ENCODE peak calls at places on chromosomes 1 and 21, in seven cellular contexts. One of them, this sample, is unnamed. For H3K36me3, the result is how much of the 10 kb centered on the place peaks cover.

GRCh38 chr1:24558902-24559791 is 3.3 kb downstream of the NCMAP start:
- DNase-seq in heart right ventricle: peak
- DNase-seq in right lobe of liver: no peak
- DNase-seq in left ventricle myocardium inferior: peak
- DNase-seq in tibial nerve: peak
- DNase-seq in transverse colon: peak
- DNase-seq in kidney epithelial cell: peak
- DNase-seq in this sample: peak

GRCh38 chr1:151238467-151238739 is 16.1 kb upstream of the PSMD4 start:
- DNase-seq in heart right ventricle: no peak
- DNase-seq in right lobe of liver: no peak
- DNase-seq in left ventricle myocardium inferior: no peak
- DNase-seq in tibial nerve: no peak
- DNase-seq in transverse colon: no peak
- DNase-seq in kidney epithelial cell: peak
- DNase-seq in this sample: peak

GRCh38 chr21:38669186-38669585 is 136.5 kb upstream of the ETS2 start:
- DNase-seq in heart right ventricle: no peak
- DNase-seq in right lobe of liver: no peak
- DNase-seq in left ventricle myocardium inferior: no peak
- DNase-seq in tibial nerve: no peak
- DNase-seq in transverse colon: peak
- DNase-seq in kidney epithelial cell: no peak
- DNase-seq in this sample: no peak

GRCh38 chr1:247281001-247281574 is 25.2 kb downstream of the VN1R5 start:
- DNase-seq in heart right ventricle: no peak
- DNase-seq in right lobe of liver: no peak
- DNase-seq in left ventricle myocardium inferior: no peak
- DNase-seq in tibial nerve: no peak
- DNase-seq in transverse colon: no peak
- DNase-seq in kidney epithelial cell: no peak
- DNase-seq in this sample: no peak

GRCh38 chr1:3051270-3052268 is 17.4 kb upstream of the PRDM16 start:
- DNase-seq in heart right ventricle: no peak
- DNase-seq in right lobe of liver: no peak
- DNase-seq in left ventricle myocardium inferior: no peak
- DNase-seq in tibial nerve: no peak
- DNase-seq in transverse colon: no peak
- DNase-seq in kidney epithelial cell: no peak
- DNase-seq in this sample: no peak

GRCh38 chr1:1291611-1292441 is 11.6 kb downstream of the SCNN1D start:
- DNase-seq in heart right ventricle: peak
- DNase-seq in right lobe of liver: peak
- DNase-seq in left ventricle myocardium inferior: peak
- DNase-seq in tibial nerve: no peak
- DNase-seq in transverse colon: peak
- DNase-seq in kidney epithelial cell: peak
- DNase-seq in this sample: no peak

GRCh38 chr1:245154429-245155185 is at the start of gene KIF26B:
- DNase-seq in heart right ventricle: peak
- DNase-seq in right lobe of liver: no peak
- DNase-seq in left ventricle myocardium inferior: no peak
- DNase-seq in tibial nerve: no peak
- DNase-seq in transverse colon: no peak
- DNase-seq in kidney epithelial cell: no peak
- DNase-seq in this sample: no peak

GRCh38 chr1:115240321-115240720 is 97.7 kb downstream of the NGF start:
- DNase-seq in heart right ventricle: no peak
- DNase-seq in right lobe of liver: no peak
- DNase-seq in left ventricle myocardium inferior: no peak
- DNase-seq in tibial nerve: no peak
- DNase-seq in transverse colon: no peak
- DNase-seq in kidney epithelial cell: no peak
- DNase-seq in this sample: no peak

GRCh38 chr21:31182231-31183129 is 144.2 kb upstream of the KRTAP19-8 start:
- DNase-seq in heart right ventricle: no peak
- DNase-seq in right lobe of liver: no peak
- DNase-seq in left ventricle myocardium inferior: no peak
- DNase-seq in tibial nerve: no peak
- DNase-seq in transverse colon: no peak
- DNase-seq in kidney epithelial cell: no peak
- DNase-seq in this sample: no peak

GRCh38 chr1:219174672-219175564 is 1.2 kb downstream of the LYPLAL1 start:
- DNase-seq in heart right ventricle: peak
- DNase-seq in right lobe of liver: peak
- DNase-seq in left ventricle myocardium inferior: no peak
- DNase-seq in tibial nerve: no peak
- DNase-seq in transverse colon: peak
- DNase-seq in kidney epithelial cell: peak
- DNase-seq in this sample: peak

GRCh38 chr1:160369087-160369486 is 2.2 kb downstream of the NHLH1 start:
- DNase-seq in heart right ventricle: no peak
- DNase-seq in right lobe of liver: no peak
- DNase-seq in left ventricle myocardium inferior: no peak
- DNase-seq in tibial nerve: no peak
- DNase-seq in transverse colon: no peak
- DNase-seq in kidney epithelial cell: no peak
- DNase-seq in this sample: no peak

GRCh38 chr1:172146149-172146850 is 274.2 kb upstream of the C1orf105 start:
- DNase-seq in heart right ventricle: no peak
- DNase-seq in right lobe of liver: no peak
- DNase-seq in left ventricle myocardium inferior: no peak
- DNase-seq in tibial nerve: no peak
- DNase-seq in transverse colon: no peak
- DNase-seq in kidney epithelial cell: no peak
- DNase-seq in this sample: no peak

GRCh38 chr1:167905182-167905581 is 8.8 kb downstream of the ADCY10 start:
- DNase-seq in heart right ventricle: no peak
- DNase-seq in right lobe of liver: no peak
- DNase-seq in left ventricle myocardium inferior: no peak
- DNase-seq in tibial nerve: no peak
- DNase-seq in transverse colon: no peak
- DNase-seq in kidney epithelial cell: no peak
- DNase-seq in this sample: no peak

GRCh38 chr21:36446296-36446695 is 33.6 kb downstream of the CLDN14 start:
- DNase-seq in heart right ventricle: no peak
- DNase-seq in right lobe of liver: no peak
- DNase-seq in left ventricle myocardium inferior: no peak
- DNase-seq in tibial nerve: no peak
- DNase-seq in transverse colon: no peak
- DNase-seq in kidney epithelial cell: no peak
- DNase-seq in this sample: no peak

GRCh38 chr1:235610157-235610556 is 39.4 kb downstream of the GNG4 start:
- DNase-seq in heart right ventricle: no peak
- DNase-seq in right lobe of liver: no peak
- DNase-seq in left ventricle myocardium inferior: no peak
- DNase-seq in tibial nerve: no peak
- DNase-seq in transverse colon: no peak
- DNase-seq in kidney epithelial cell: no peak
- DNase-seq in this sample: no peak

GRCh38 chr1:113216664-113217063 is 143.7 kb downstream of the LRIG2 start:
- DNase-seq in heart right ventricle: no peak
- DNase-seq in right lobe of liver: no peak
- DNase-seq in left ventricle myocardium inferior: no peak
- DNase-seq in tibial nerve: no peak
- DNase-seq in transverse colon: no peak
- DNase-seq in kidney epithelial cell: no peak
- DNase-seq in this sample: no peak

GRCh38 chr1:85220756-85221166 is 19.9 kb upstream of the SYDE2 start:
- DNase-seq in heart right ventricle: no peak
- DNase-seq in right lobe of liver: no peak
- DNase-seq in left ventricle myocardium inferior: no peak
- DNase-seq in tibial nerve: no peak
- DNase-seq in transverse colon: no peak
- DNase-seq in kidney epithelial cell: no peak
- DNase-seq in this sample: no peak

GRCh38 chr1:68375919-68376318 is 73.8 kb downstream of the RPE65 start:
- DNase-seq in heart right ventricle: no peak
- DNase-seq in right lobe of liver: no peak
- DNase-seq in left ventricle myocardium inferior: no peak
- DNase-seq in tibial nerve: no peak
- DNase-seq in transverse colon: no peak
- DNase-seq in kidney epithelial cell: no peak
- DNase-seq in this sample: no peak

GRCh38 chr1:68370101-68370915 is 79.4 kb downstream of the RPE65 start:
- DNase-seq in heart right ventricle: no peak
- DNase-seq in right lobe of liver: no peak
- DNase-seq in left ventricle myocardium inferior: no peak
- DNase-seq in tibial nerve: no peak
- DNase-seq in transverse colon: no peak
- DNase-seq in kidney epithelial cell: no peak
- DNase-seq in this sample: no peak

GRCh38 chr1:68376441-68376840 is 73.3 kb downstream of the RPE65 start:
- DNase-seq in heart right ventricle: no peak
- DNase-seq in right lobe of liver: no peak
- DNase-seq in left ventricle myocardium inferior: no peak
- DNase-seq in tibial nerve: no peak
- DNase-seq in transverse colon: no peak
- DNase-seq in kidney epithelial cell: no peak
- DNase-seq in this sample: no peak

GRCh38 chr1:68373173-68373572 is 76.6 kb downstream of the RPE65 start:
- DNase-seq in heart right ventricle: no peak
- DNase-seq in right lobe of liver: no peak
- DNase-seq in left ventricle myocardium inferior: no peak
- DNase-seq in tibial nerve: no peak
- DNase-seq in transverse colon: no peak
- DNase-seq in kidney epithelial cell: no peak
- DNase-seq in this sample: no peak

DNA sequence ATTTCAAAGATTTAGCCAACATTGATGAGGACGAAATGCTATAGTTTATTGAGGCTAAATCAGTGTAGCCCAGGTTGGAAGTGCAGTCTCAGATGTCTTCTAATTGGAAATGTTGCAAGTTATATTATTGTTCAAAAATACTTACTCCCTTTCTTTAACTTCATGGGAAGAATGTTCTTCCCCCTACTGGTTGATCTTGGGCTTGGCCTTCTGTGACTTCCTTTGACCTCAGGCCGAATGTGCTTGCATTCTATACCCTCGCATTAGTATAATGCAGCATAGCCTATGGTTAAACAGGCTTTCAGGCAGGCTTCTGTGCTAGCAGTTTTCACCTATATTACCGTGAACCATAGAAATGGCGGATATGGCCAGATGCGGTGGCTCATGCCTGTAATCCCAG is 77.3 kb downstream of the RPE65 start:
- DNase-seq in heart right ventricle: no peak
- DNase-seq in right lobe of liver: no peak
- DNase-seq in left ventricle myocardium inferior: no peak
- DNase-seq in tibial nerve: no peak
- DNase-seq in transverse colon: no peak
- DNase-seq in kidney epithelial cell: no peak
- DNase-seq in this sample: no peak
- TF ChIP-seq CTCF in heart right ventricle: no peak
- TF ChIP-seq CTCF in right lobe of liver: no peak
- TF ChIP-seq CTCF in left ventricle myocardium inferior: no peak
- TF ChIP-seq CTCF in tibial nerve: no peak
- TF ChIP-seq CTCF in transverse colon: no peak
- TF ChIP-seq CTCF in kidney epithelial cell: no peak
- TF ChIP-seq CTCF in this sample: no peak

GRCh38 chr1:161381707-161382106 is 14.0 kb upstream of the CFAP126 start:
- DNase-seq in heart right ventricle: no peak
- DNase-seq in right lobe of liver: no peak
- DNase-seq in left ventricle myocardium inferior: no peak
- DNase-seq in tibial nerve: no peak
- DNase-seq in transverse colon: no peak
- DNase-seq in kidney epithelial cell: no peak
- DNase-seq in this sample: no peak

GRCh38 chr1:161379071-161379470 is 11.4 kb upstream of the CFAP126 start:
- DNase-seq in heart right ventricle: no peak
- DNase-seq in right lobe of liver: no peak
- DNase-seq in left ventricle myocardium inferior: peak
- DNase-seq in tibial nerve: no peak
- DNase-seq in transverse colon: no peak
- DNase-seq in kidney epithelial cell: no peak
- DNase-seq in this sample: no peak

GRCh38 chr1:161378014-161378413 is 10.3 kb upstream of the CFAP126 start:
- DNase-seq in heart right ventricle: no peak
- DNase-seq in right lobe of liver: no peak
- DNase-seq in left ventricle myocardium inferior: no peak
- DNase-seq in tibial nerve: no peak
- DNase-seq in transverse colon: no peak
- DNase-seq in kidney epithelial cell: no peak
- DNase-seq in this sample: no peak

GRCh38 chr1:161382214-161383019 is 14.7 kb upstream of the CFAP126 start:
- DNase-seq in heart right ventricle: no peak
- DNase-seq in right lobe of liver: no peak
- DNase-seq in left ventricle myocardium inferior: no peak
- DNase-seq in tibial nerve: no peak
- DNase-seq in transverse colon: no peak
- DNase-seq in kidney epithelial cell: no peak
- DNase-seq in this sample: peak
- H3K4me3 ChIP-seq in heart right ventricle: no peak
- H3K4me3 ChIP-seq in right lobe of liver: no peak
- H3K4me3 ChIP-seq in left ventricle myocardium inferior: no peak
- H3K4me3 ChIP-seq in tibial nerve: no peak
- H3K4me3 ChIP-seq in transverse colon: no peak
- H3K4me3 ChIP-seq in kidney epithelial cell: no peak
- H3K4me3 ChIP-seq in this sample: no peak

DNA sequence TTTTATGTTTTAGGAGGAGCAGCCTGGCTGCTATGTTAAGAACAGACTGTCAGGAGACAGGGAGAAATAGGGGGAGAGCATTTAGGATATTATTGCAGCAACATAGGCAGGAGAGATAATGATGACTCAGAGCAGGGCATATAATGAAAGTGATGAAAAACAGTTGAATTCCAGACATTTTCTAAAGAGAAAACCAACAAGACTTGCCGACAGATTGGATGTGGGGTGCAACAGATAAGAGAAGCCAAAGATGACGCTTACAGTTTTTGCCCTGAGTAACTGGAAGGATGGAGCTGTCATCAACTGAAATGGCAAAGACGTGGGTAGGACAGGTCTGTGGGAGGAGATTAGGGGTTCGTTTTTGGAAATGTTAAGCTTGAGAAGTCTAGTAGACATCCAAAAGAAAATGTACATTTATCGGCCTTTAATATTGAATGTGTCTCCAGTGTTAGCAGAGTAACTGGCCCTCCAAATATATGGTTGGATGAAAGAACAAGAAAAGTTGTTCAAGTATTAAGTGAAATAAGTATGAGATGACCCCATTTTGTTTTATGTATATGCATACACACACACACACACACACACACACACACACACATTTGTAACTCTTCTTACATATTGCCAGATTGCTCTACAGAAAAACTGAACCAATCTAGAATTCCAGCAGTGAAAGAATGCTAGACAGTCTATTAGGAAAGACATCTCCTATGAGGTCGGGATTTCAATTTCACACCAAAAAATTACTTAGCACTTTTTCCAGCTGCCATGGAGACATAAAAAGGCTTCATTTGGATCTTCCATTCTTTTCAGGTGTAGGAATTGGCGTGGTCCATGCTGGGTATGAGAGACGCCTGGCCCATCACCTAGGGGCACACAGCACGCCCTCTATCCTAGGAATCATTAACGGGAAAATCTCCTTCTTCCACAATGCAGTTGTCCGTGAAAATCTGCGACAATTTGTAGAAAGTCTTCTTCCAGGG is 17.2 kb downstream of the DNAJC16 start:
- DNase-seq in heart right ventricle: no peak
- DNase-seq in right lobe of liver: no peak
- DNase-seq in left ventricle myocardium inferior: no peak
- DNase-seq in tibial nerve: no peak
- DNase-seq in transverse colon: no peak
- DNase-seq in kidney epithelial cell: no peak
- DNase-seq in this sample: no peak
- H3K36me3 ChIP-seq in heart right ventricle: half or more
- H3K36me3 ChIP-seq in right lobe of liver: under half
- H3K36me3 ChIP-seq in left ventricle myocardium inferior: half or more
- H3K36me3 ChIP-seq in tibial nerve: under half
- H3K36me3 ChIP-seq in transverse colon: under half
- H3K36me3 ChIP-seq in kidney epithelial cell: under half
- H3K36me3 ChIP-seq in this sample: under half

GRCh38 chr1:200916152-200916551 is 21.5 kb downstream of the INAVA start:
- DNase-seq in heart right ventricle: no peak
- DNase-seq in right lobe of liver: no peak
- DNase-seq in left ventricle myocardium inferior: no peak
- DNase-seq in tibial nerve: no peak
- DNase-seq in transverse colon: no peak
- DNase-seq in kidney epithelial cell: no peak
- DNase-seq in this sample: no peak
- TF ChIP-seq CTCF in heart right ventricle: no peak
- TF ChIP-seq CTCF in right lobe of liver: no peak
- TF ChIP-seq CTCF in left ventricle myocardium inferior: no peak
- TF ChIP-seq CTCF in tibial nerve: no peak
- TF ChIP-seq CTCF in transverse colon: peak
- TF ChIP-seq CTCF in kidney epithelial cell: peak
- TF ChIP-seq CTCF in this sample: no peak